ENCODE peak calls at places on chromosome 19, in five cellular contexts. R is Calu3, C is heart right ventricle, B is MCF 10A, E is fibroblast of the aortic adventitia. H is an unnamed sample.
A peak's percentile ranks its signal among the peaks of the same experiment; 100 is the strongest.

GRCh38 chr19:11887618-11888531 is at the start of gene ZNF69:
- DNase-seq in R (peak; percentile 88), C (peak; percentile 90), B (no peak), E (peak; percentile 50), H (no peak)

GRCh38 chr19:7415163-7415856 is 66.6 kb downstream of the ARHGEF18 start:
- DNase-seq in R (no peak), C (no peak), B (no peak), E (peak; percentile 22), H (no peak)

GRCh38 chr19:41411682-41412265 is 14.2 kb downstream of the BCKDHA start:
- DNase-seq in R (no peak), C (peak; percentile 64), B (peak; percentile 69), E (no peak), H (no peak)

GRCh38 chr19:5484398-5485285 is 29.4 kb downstream of the ZNRF4 start:
- DNase-seq in R (peak; percentile 51), C (no peak), B (no peak), E (no peak), H (no peak)

GRCh38 chr19:18304496-18305312 is 18.2 kb downstream of the LSM4 start:
- DNase-seq in R (peak; percentile 64), C (peak; percentile 89), B (no peak), E (peak; percentile 72), H (peak; percentile 42)

GRCh38 chr19:46608581-46609345 is 7.6 kb downstream of the CALM3 start:
- DNase-seq in R (no peak), C (no peak), B (no peak), E (no peak), H (no peak)

GRCh38 chr19:12779162-12779993 is 4.0 kb upstream of the HOOK2 start:
- DNase-seq in R (peak; percentile 9), C (peak; percentile 64), B (peak; percentile 51), E (peak; percentile 95), H (peak; percentile 54)

GRCh38 chr19:8355631-8356402 is 8.1 kb upstream of the ANGPTL4 start:
- DNase-seq in R (peak; percentile 34), C (no peak), B (peak; percentile 99), E (peak; percentile 91), H (no peak)

GRCh38 chr19:12983561-12984142 is 11.6 kb upstream of the NFIX start:
- DNase-seq in R (peak; percentile 82), C (peak; percentile 85), B (peak; percentile 74), E (peak; percentile 71), H (peak; percentile 88)

GRCh38 chr19:35959040-35959967 is 23.1 kb downstream of the LRFN3 start:
- DNase-seq in R (no peak), C (peak; percentile 49), B (no peak), E (no peak), H (peak; percentile 35)

GRCh38 chr19:4556574-4557185 is 2.8 kb downstream of the SEMA6B start:
- DNase-seq in R (peak; percentile 74), C (no peak), B (peak; percentile 86), E (no peak), H (no peak)

GRCh38 chr19:371501-372160 is 27.0 kb upstream of the MIER2 start:
- DNase-seq in R (no peak), C (no peak), B (no peak), E (no peak), H (no peak)
- TF ChIP-seq CTCF in R (no peak), C (no peak), B (no peak), E (no peak), H (no peak)

DNA sequence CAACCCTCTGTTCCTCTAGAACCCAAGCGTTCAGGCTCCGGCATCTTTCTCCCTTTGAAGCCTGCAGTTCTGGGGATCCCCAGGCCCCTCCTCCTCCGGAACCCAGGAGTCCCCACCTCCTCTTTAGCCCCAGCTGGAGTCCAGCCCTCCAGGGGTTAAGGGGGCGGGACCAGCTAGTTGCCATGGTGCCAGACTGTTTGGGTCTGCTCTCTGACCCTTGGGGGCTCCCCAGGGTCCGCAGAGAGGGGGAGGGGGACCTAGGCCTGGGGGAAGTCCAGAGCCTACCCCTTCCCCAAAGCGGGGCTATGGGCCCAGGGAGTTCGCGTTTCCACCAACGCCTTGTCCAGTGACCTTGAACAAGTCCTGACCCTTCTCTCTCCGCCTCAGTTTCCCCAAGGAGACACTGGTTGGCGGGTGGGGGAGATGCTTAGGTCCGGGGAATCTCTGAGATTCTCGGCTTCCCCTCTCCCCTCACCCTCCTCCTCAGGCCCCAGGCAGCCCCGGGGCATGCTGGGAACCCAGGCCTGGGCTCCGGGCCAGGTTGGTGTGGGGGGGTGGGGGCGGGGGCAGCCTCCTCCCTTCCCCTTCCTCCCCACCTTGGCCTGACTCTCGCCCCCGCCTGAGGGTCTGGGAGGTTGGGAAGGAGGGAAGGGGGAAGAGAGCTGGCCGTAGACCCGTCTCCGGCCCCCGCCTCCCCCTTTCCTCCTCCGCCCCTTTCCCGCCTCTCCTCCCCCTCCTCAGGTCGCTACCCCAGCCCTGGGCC is 2.6 kb upstream of the SPACA6 start:
- DNase-seq in R (peak; percentile 75), C (peak; percentile 78), B (peak; percentile 76), E (peak; percentile 72), H (peak; percentile 61)
- TF ChIP-seq CTCF in R (no peak), C (no peak), B (no peak), E (no peak), H (no peak)

GRCh38 chr19:53642381-53643099 is 10.7 kb downstream of the DPRX start:
- DNase-seq in R (no peak), C (no peak), B (no peak), E (no peak), H (no peak)
- TF ChIP-seq CTCF in R (no peak), C (no peak), B (no peak), E (no peak), H (no peak)

DNA sequence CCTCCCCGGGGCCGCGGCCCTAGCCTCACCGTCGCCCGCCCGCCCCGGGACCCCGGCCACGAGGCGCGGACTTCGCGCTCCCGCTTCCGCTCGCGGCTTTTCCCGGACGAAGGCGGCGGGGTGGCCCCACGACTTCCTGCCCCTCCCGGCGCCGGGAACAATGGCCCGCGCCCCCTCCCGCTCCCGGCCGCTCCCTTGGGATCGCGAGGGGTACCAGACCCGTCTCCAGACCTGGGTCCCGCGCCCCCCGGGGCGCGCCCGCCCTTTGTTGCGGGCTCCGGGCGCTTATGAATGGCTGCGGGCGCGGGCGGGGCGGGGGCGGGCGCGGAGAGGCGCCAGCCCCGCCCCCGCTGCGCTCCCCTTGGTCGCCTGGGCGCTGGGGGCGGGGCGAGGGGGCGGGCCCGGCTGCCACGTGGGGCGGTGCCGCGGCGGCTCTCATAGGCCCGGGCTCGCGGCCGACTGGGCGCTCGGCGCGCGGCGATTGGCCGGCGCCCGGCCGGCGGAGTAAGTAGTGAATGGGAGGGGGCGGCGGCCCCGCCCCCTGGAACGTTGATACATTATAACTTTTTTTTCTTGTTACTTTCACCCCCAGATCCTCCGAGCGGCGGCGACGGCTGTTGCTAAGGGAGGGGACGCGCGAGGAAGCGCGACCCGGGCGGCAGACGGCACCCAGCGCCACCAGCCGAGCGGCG is 1.1 kb downstream of the MIDN start:
- DNase-seq in R (peak; percentile 88), C (peak; percentile 94), B (peak; percentile 97), E (peak; percentile 96), H (peak; percentile 96)
- TF ChIP-seq CTCF in R (no peak), C (no peak), B (no peak), E (no peak), H (no peak)

H was measured in endothelial cell.